ENCODE peak calls at places on chromosome 6, in nine cellular contexts. One of them, this sample, is unnamed.

GRCh38 chr6:70709826-70710225 is 42.1 kb downstream of the SMAP1 start:
- DNase-seq in tibial nerve: no peak
- DNase-seq in spleen: no peak
- DNase-seq in pancreas: no peak
- DNase-seq in fibroblast of pulmonary artery: peak
- DNase-seq in mammary epithelial cell: peak
- DNase-seq in cardiac muscle cell: no peak
- DNase-seq in suprapubic skin: no peak
- DNase-seq in AG04450: peak
- DNase-seq in this sample: peak

GRCh38 chr6:44470746-44471145 is 83.2 kb downstream of the CDC5L start:
- DNase-seq in fibroblast of pulmonary artery: no peak
- DNase-seq in pancreas: no peak
- DNase-seq in tibial nerve: no peak
- DNase-seq in suprapubic skin: no peak
- DNase-seq in mammary epithelial cell: no peak
- DNase-seq in cardiac muscle cell: no peak
- DNase-seq in AG04450: no peak
- DNase-seq in spleen: no peak
- DNase-seq in this sample: no peak

GRCh38 chr6:3612341-3613041 is 139.0 kb downstream of the PXDC1 start:
- DNase-seq in mammary epithelial cell: peak
- DNase-seq in pancreas: no peak
- DNase-seq in AG04450: peak
- DNase-seq in suprapubic skin: no peak
- DNase-seq in fibroblast of pulmonary artery: peak
- DNase-seq in cardiac muscle cell: no peak
- DNase-seq in tibial nerve: no peak
- DNase-seq in spleen: no peak
- DNase-seq in this sample: peak

GRCh38 chr6:152634773-152635172 is 2.4 kb downstream of the SYNE1 start:
- DNase-seq in spleen: peak
- DNase-seq in tibial nerve: no peak
- DNase-seq in pancreas: no peak
- DNase-seq in cardiac muscle cell: no peak
- DNase-seq in mammary epithelial cell: no peak
- DNase-seq in fibroblast of pulmonary artery: no peak
- DNase-seq in suprapubic skin: no peak
- DNase-seq in AG04450: no peak
- DNase-seq in this sample: no peak

GRCh38 chr6:139184050-139184826 is 49.4 kb downstream of the HECA start:
- DNase-seq in AG04450: no peak
- DNase-seq in spleen: no peak
- DNase-seq in pancreas: no peak
- DNase-seq in mammary epithelial cell: no peak
- DNase-seq in suprapubic skin: no peak
- DNase-seq in cardiac muscle cell: no peak
- DNase-seq in fibroblast of pulmonary artery: no peak
- DNase-seq in tibial nerve: no peak
- DNase-seq in this sample: no peak

GRCh38 chr6:110179406-110180227 is at the start of gene WASF1:
- DNase-seq in suprapubic skin: peak
- DNase-seq in mammary epithelial cell: peak
- DNase-seq in AG04450: peak
- DNase-seq in tibial nerve: peak
- DNase-seq in spleen: peak
- DNase-seq in cardiac muscle cell: peak
- DNase-seq in fibroblast of pulmonary artery: peak
- DNase-seq in pancreas: peak
- DNase-seq in this sample: peak

GRCh38 chr6:72950114-72950860 is 275.0 kb downstream of the KHDC1L start:
- DNase-seq in mammary epithelial cell: peak
- DNase-seq in suprapubic skin: no peak
- DNase-seq in pancreas: no peak
- DNase-seq in tibial nerve: no peak
- DNase-seq in AG04450: peak
- DNase-seq in fibroblast of pulmonary artery: peak
- DNase-seq in spleen: no peak
- DNase-seq in cardiac muscle cell: no peak
- DNase-seq in this sample: peak

GRCh38 chr6:40810176-40810575 is 223.0 kb upstream of the LRFN2 start:
- DNase-seq in pancreas: no peak
- DNase-seq in fibroblast of pulmonary artery: no peak
- DNase-seq in spleen: no peak
- DNase-seq in mammary epithelial cell: peak
- DNase-seq in suprapubic skin: no peak
- DNase-seq in AG04450: no peak
- DNase-seq in tibial nerve: no peak
- DNase-seq in cardiac muscle cell: no peak
- DNase-seq in this sample: no peak

GRCh38 chr6:137076277-137077068 is 31.7 kb upstream of the IL20RA start:
- DNase-seq in cardiac muscle cell: peak
- DNase-seq in AG04450: peak
- DNase-seq in pancreas: peak
- DNase-seq in tibial nerve: peak
- DNase-seq in spleen: peak
- DNase-seq in suprapubic skin: peak
- DNase-seq in mammary epithelial cell: peak
- DNase-seq in fibroblast of pulmonary artery: peak
- DNase-seq in this sample: peak

GRCh38 chr6:169847141-169847674 is 95.8 kb downstream of the ERMARD start:
- DNase-seq in AG04450: no peak
- DNase-seq in tibial nerve: no peak
- DNase-seq in fibroblast of pulmonary artery: no peak
- DNase-seq in pancreas: no peak
- DNase-seq in cardiac muscle cell: no peak
- DNase-seq in spleen: peak
- DNase-seq in suprapubic skin: peak
- DNase-seq in mammary epithelial cell: no peak
- DNase-seq in this sample: no peak

GRCh38 chr6:13288481-13288880 is 39.9 kb downstream of the TBC1D7 start:
- DNase-seq in spleen: no peak
- DNase-seq in cardiac muscle cell: no peak
- DNase-seq in mammary epithelial cell: no peak
- DNase-seq in pancreas: no peak
- DNase-seq in AG04450: no peak
- DNase-seq in suprapubic skin: peak
- DNase-seq in tibial nerve: no peak
- DNase-seq in fibroblast of pulmonary artery: no peak
- DNase-seq in this sample: no peak

GRCh38 chr6:35048631-35049083 is 92.5 kb downstream of the TCP11 start:
- DNase-seq in cardiac muscle cell: peak
- DNase-seq in mammary epithelial cell: no peak
- DNase-seq in fibroblast of pulmonary artery: peak
- DNase-seq in pancreas: no peak
- DNase-seq in AG04450: peak
- DNase-seq in tibial nerve: no peak
- DNase-seq in spleen: no peak
- DNase-seq in suprapubic skin: no peak
- DNase-seq in this sample: peak

GRCh38 chr6:38259736-38260135 is 380.0 kb downstream of the BTBD9 start:
- DNase-seq in AG04450: no peak
- DNase-seq in fibroblast of pulmonary artery: peak
- DNase-seq in tibial nerve: no peak
- DNase-seq in suprapubic skin: no peak
- DNase-seq in cardiac muscle cell: no peak
- DNase-seq in spleen: no peak
- DNase-seq in mammary epithelial cell: peak
- DNase-seq in pancreas: no peak
- DNase-seq in this sample: peak
- H3K4me3 ChIP-seq in AG04450: no peak
- H3K4me3 ChIP-seq in fibroblast of pulmonary artery: no peak
- H3K4me3 ChIP-seq in tibial nerve: no peak
- H3K4me3 ChIP-seq in suprapubic skin: no peak
- H3K4me3 ChIP-seq in cardiac muscle cell: no peak
- H3K4me3 ChIP-seq in spleen: no peak
- H3K4me3 ChIP-seq in mammary epithelial cell: no peak
- H3K4me3 ChIP-seq in pancreas: no peak
- H3K4me3 ChIP-seq in this sample: no peak

GRCh38 chr6:30742316-30743098 is at the start of gene FLOT1:
- DNase-seq in cardiac muscle cell: peak
- DNase-seq in mammary epithelial cell: peak
- DNase-seq in tibial nerve: peak
- DNase-seq in pancreas: peak
- DNase-seq in fibroblast of pulmonary artery: peak
- DNase-seq in suprapubic skin: peak
- DNase-seq in AG04450: peak
- DNase-seq in spleen: peak
- DNase-seq in this sample: peak

GRCh38 chr6:30743099-30744053 is 889 bp upstream of the FLOT1 start:
- DNase-seq in mammary epithelial cell: peak
- DNase-seq in AG04450: no peak
- DNase-seq in tibial nerve: no peak
- DNase-seq in pancreas: peak
- DNase-seq in suprapubic skin: no peak
- DNase-seq in spleen: peak
- DNase-seq in fibroblast of pulmonary artery: peak
- DNase-seq in cardiac muscle cell: no peak
- DNase-seq in this sample: peak

GRCh38 chr6:30740540-30740870 is 2.0 kb downstream of the FLOT1 start:
- DNase-seq in tibial nerve: no peak
- DNase-seq in AG04450: no peak
- DNase-seq in suprapubic skin: no peak
- DNase-seq in fibroblast of pulmonary artery: peak
- DNase-seq in cardiac muscle cell: no peak
- DNase-seq in spleen: no peak
- DNase-seq in pancreas: no peak
- DNase-seq in mammary epithelial cell: no peak
- DNase-seq in this sample: no peak

GRCh38 chr6:30741789-30742315 is 635 bp downstream of the FLOT1 start:
- DNase-seq in suprapubic skin: no peak
- DNase-seq in fibroblast of pulmonary artery: no peak
- DNase-seq in spleen: peak
- DNase-seq in AG04450: no peak
- DNase-seq in tibial nerve: no peak
- DNase-seq in pancreas: no peak
- DNase-seq in mammary epithelial cell: peak
- DNase-seq in cardiac muscle cell: no peak
- DNase-seq in this sample: no peak

DNA sequence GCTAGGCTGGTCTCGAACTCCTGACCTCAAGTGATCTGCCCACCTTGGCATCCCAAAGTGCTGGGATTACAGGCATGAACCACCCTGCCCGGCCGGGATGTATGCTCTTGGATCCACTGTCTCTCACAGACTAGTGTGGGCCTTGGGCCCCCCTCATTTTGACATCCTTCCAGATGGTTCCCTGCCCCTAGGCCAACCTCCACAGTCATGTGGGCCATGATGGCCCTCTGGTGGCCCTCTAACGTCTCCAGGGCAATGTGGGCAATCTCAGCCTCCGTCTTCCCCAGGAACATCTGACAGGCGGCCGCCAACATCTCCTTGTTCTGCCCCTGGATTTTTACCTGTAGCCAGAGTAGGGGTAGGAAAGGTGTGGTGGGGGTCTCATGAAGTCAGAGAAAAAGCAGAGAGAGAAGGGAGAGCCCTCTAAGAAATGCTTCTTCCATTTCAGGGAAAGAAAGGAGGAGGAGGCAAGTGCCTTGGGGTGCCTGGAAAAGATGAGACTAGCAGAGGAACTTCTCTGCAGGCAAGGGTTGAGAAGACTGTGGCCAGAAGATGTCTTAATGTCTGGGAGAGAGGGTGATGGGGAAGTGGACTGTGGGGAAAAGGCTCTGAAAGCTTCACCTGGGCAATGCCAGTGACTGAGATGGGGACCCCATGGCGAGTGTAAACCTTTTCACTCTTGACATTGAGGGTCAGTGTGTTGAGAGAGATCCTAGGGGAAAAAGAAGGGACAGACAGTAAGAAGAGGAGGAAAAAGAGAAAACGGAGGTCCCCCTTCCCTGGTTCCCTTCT is 1.3 kb downstream of the FLOT1 start:
- DNase-seq in spleen: no peak
- DNase-seq in fibroblast of pulmonary artery: peak
- DNase-seq in tibial nerve: no peak
- DNase-seq in suprapubic skin: no peak
- DNase-seq in pancreas: no peak
- DNase-seq in cardiac muscle cell: no peak
- DNase-seq in AG04450: no peak
- DNase-seq in mammary epithelial cell: no peak
- DNase-seq in this sample: no peak
- TF ChIP-seq CTCF in spleen: no peak
- TF ChIP-seq CTCF in fibroblast of pulmonary artery: no peak
- TF ChIP-seq CTCF in tibial nerve: no peak
- TF ChIP-seq CTCF in suprapubic skin: no peak
- TF ChIP-seq CTCF in pancreas: no peak
- TF ChIP-seq CTCF in cardiac muscle cell: no peak
- TF ChIP-seq CTCF in AG04450: no peak
- TF ChIP-seq CTCF in mammary epithelial cell: no peak
- TF ChIP-seq CTCF in this sample: no peak

GRCh38 chr6:31308050-31308844 is 36.4 kb upstream of the HLA-C start:
- DNase-seq in cardiac muscle cell: no peak
- DNase-seq in pancreas: peak
- DNase-seq in mammary epithelial cell: peak
- DNase-seq in tibial nerve: no peak
- DNase-seq in suprapubic skin: no peak
- DNase-seq in fibroblast of pulmonary artery: no peak
- DNase-seq in spleen: peak
- DNase-seq in AG04450: no peak
- DNase-seq in this sample: no peak
- H3K4me3 ChIP-seq in cardiac muscle cell: no peak
- H3K4me3 ChIP-seq in pancreas: peak
- H3K4me3 ChIP-seq in mammary epithelial cell: peak
- H3K4me3 ChIP-seq in tibial nerve: peak
- H3K4me3 ChIP-seq in suprapubic skin: peak
- H3K4me3 ChIP-seq in fibroblast of pulmonary artery: no peak
- H3K4me3 ChIP-seq in spleen: peak
- H3K4me3 ChIP-seq in AG04450: no peak
- H3K4me3 ChIP-seq in this sample: no peak

GRCh38 chr6:156658186-156658585 is 119.0 kb upstream of the ARID1B start:
- DNase-seq in tibial nerve: no peak
- DNase-seq in suprapubic skin: no peak
- DNase-seq in pancreas: no peak
- DNase-seq in spleen: no peak
- DNase-seq in mammary epithelial cell: no peak
- DNase-seq in fibroblast of pulmonary artery: peak
- DNase-seq in AG04450: peak
- DNase-seq in cardiac muscle cell: no peak
- DNase-seq in this sample: peak

GRCh38 chr6:156660389-156660788 is 116.8 kb upstream of the ARID1B start:
- DNase-seq in fibroblast of pulmonary artery: no peak
- DNase-seq in pancreas: no peak
- DNase-seq in cardiac muscle cell: no peak
- DNase-seq in AG04450: no peak
- DNase-seq in spleen: no peak
- DNase-seq in tibial nerve: no peak
- DNase-seq in mammary epithelial cell: no peak
- DNase-seq in suprapubic skin: no peak
- DNase-seq in this sample: no peak

GRCh38 chr6:156657311-156657710 is 119.9 kb upstream of the ARID1B start:
- DNase-seq in tibial nerve: no peak
- DNase-seq in mammary epithelial cell: no peak
- DNase-seq in cardiac muscle cell: peak
- DNase-seq in fibroblast of pulmonary artery: no peak
- DNase-seq in pancreas: no peak
- DNase-seq in AG04450: no peak
- DNase-seq in spleen: no peak
- DNase-seq in suprapubic skin: no peak
- DNase-seq in this sample: no peak

GRCh38 chr6:156658596-156659316 is 118.4 kb upstream of the ARID1B start:
- DNase-seq in cardiac muscle cell: no peak
- DNase-seq in pancreas: no peak
- DNase-seq in suprapubic skin: no peak
- DNase-seq in tibial nerve: no peak
- DNase-seq in fibroblast of pulmonary artery: peak
- DNase-seq in spleen: no peak
- DNase-seq in mammary epithelial cell: no peak
- DNase-seq in AG04450: no peak
- DNase-seq in this sample: no peak

GRCh38 chr6:156659317-156660198 is 117.6 kb upstream of the ARID1B start:
- DNase-seq in spleen: no peak
- DNase-seq in tibial nerve: no peak
- DNase-seq in cardiac muscle cell: no peak
- DNase-seq in mammary epithelial cell: no peak
- DNase-seq in pancreas: no peak
- DNase-seq in AG04450: no peak
- DNase-seq in fibroblast of pulmonary artery: no peak
- DNase-seq in suprapubic skin: no peak
- DNase-seq in this sample: no peak
- TF ChIP-seq CTCF in spleen: no peak
- TF ChIP-seq CTCF in tibial nerve: no peak
- TF ChIP-seq CTCF in cardiac muscle cell: peak
- TF ChIP-seq CTCF in mammary epithelial cell: no peak
- TF ChIP-seq CTCF in pancreas: no peak
- TF ChIP-seq CTCF in AG04450: peak
- TF ChIP-seq CTCF in fibroblast of pulmonary artery: peak
- TF ChIP-seq CTCF in suprapubic skin: no peak
- TF ChIP-seq CTCF in this sample: no peak